ENCODE peak calls at places on chromosome 9, in four cellular contexts. S is adrenal gland, M is HFFc6, R is stomach. G is an unnamed sample.

GRCh38 chr9:135105211-135105745 is 17.8 kb downstream of the OLFM1 start:
- DNase-seq in R (no peak), M (no peak), S (no peak), G (no peak)

GRCh38 chr9:114076237-114077161 is 1.6 kb downstream of the AMBP start:
- DNase-seq in R (no peak), M (no peak), S (no peak), G (no peak)

GRCh38 chr9:115117999-115118470 is at the start of gene TNC:
- DNase-seq in S (peak; percentile 46), M (peak; percentile 77), R (peak; percentile 36), G (peak; percentile 38)

GRCh38 chr9:126788631-126789349 is 16.1 kb upstream of the ZBTB43 start:
- DNase-seq in R (no peak), M (peak; percentile 48), S (no peak), G (no peak)

GRCh38 chr9:77021289-77021927 is 2.0 kb downstream of the FOXB2 start:
- DNase-seq in R (no peak), M (no peak), S (no peak), G (no peak)

GRCh38 chr9:68949271-68950000 is 64.5 kb downstream of the PRKACG start:
- DNase-seq in S (peak; percentile 44), M (peak; percentile 9), R (no peak), G (peak; percentile 69)

GRCh38 chr9:136829412-136829811 is 12.9 kb upstream of the AJM1 start:
- DNase-seq in R (no peak), S (no peak), M (no peak), G (no peak)

GRCh38 chr9:27391495-27391894 is 94.5 kb upstream of the EQTN start:
- DNase-seq in R (no peak), S (no peak), M (no peak), G (no peak)

GRCh38 chr9:116112236-116112635 is 41.4 kb upstream of the PAPPA start:
- DNase-seq in R (no peak), S (no peak), M (peak; percentile 32), G (no peak)

GRCh38 chr9:131739192-131739961 is 499 bp downstream of the RAPGEF1 start:
- DNase-seq in R (peak; percentile 57), M (no peak), S (peak; percentile 55), G (peak; percentile 35)

GRCh38 chr9:81022177-81022576 is 667.2 kb downstream of the TLE1 start:
- DNase-seq in R (no peak), S (no peak), M (no peak), G (no peak)

GRCh38 chr9:19875291-19875910 is 86.6 kb upstream of the SLC24A2 start:
- DNase-seq in R (no peak), S (no peak), M (no peak), G (no peak)

GRCh38 chr9:63816742-63817621 is 1468.0 kb downstream of the FOXD4L5 start:
- DNase-seq in S (peak; percentile 55), R (peak; percentile 79), M (peak; percentile 86), G (peak; percentile 92)

GRCh38 chr9:114282507-114282906 is 40.4 kb upstream of the ORM1 start:
- DNase-seq in S (no peak), R (no peak), M (no peak), G (no peak)

GRCh38 chr9:3342159-3342777 is 183.5 kb downstream of the RFX3 start:
- DNase-seq in M (peak; percentile 21), S (no peak), R (no peak), G (no peak)

GRCh38 chr9:36597412-36598178 is 24.9 kb downstream of the MELK start:
- DNase-seq in S (peak; percentile 42), R (no peak), M (peak; percentile 76), G (peak; percentile 36)

GRCh38 chr9:976258-976804 is at the start of gene DMRT3:
- DNase-seq in S (no peak), R (no peak), M (no peak), G (no peak)

GRCh38 chr9:4833781-4834560 is 41.2 kb downstream of the RCL1 start:
- DNase-seq in S (no peak), M (peak; percentile 69), R (no peak), G (no peak)

GRCh38 chr9:17810728-17811634 is 232.1 kb downstream of the SH3GL2 start:
- DNase-seq in S (peak; percentile 74), M (peak; percentile 43), R (peak; percentile 65), G (peak; percentile 85)